ENCODE peak calls at places on chromosomes 13 and 19, in four cellular contexts. One of them, this sample, is unnamed.

GRCh38 chr19:55508120-55508519 is 19.9 kb downstream of the SSC5D start:
- DNase-seq in IMR-90: no peak
- DNase-seq in H1: no peak
- DNase-seq in mesendoderm: no peak
- DNase-seq in this sample: no peak

GRCh38 chr19:38900220-38900629 is 456 bp downstream of the NFKBIB start:
- DNase-seq in IMR-90: no peak
- DNase-seq in H1: no peak
- DNase-seq in mesendoderm: no peak
- DNase-seq in this sample: no peak

GRCh38 chr19:53868091-53868891 is 608 bp downstream of the MYADM start:
- DNase-seq in IMR-90: peak
- DNase-seq in mesendoderm: peak
- DNase-seq in H1: peak
- DNase-seq in this sample: peak

GRCh38 chr19:4260605-4261191 is 13.8 kb downstream of the YJU2 start:
- DNase-seq in IMR-90: no peak
- DNase-seq in mesendoderm: no peak
- DNase-seq in H1: no peak
- DNase-seq in this sample: no peak

GRCh38 chr19:4557971-4558941 is 1.2 kb downstream of the SEMA6B start:
- DNase-seq in mesendoderm: peak
- DNase-seq in H1: peak
- DNase-seq in IMR-90: no peak
- DNase-seq in this sample: peak

GRCh38 chr13:52377898-52378297 is 28.1 kb downstream of the THSD1 start:
- DNase-seq in IMR-90: no peak
- DNase-seq in H1: no peak
- DNase-seq in mesendoderm: no peak
- DNase-seq in this sample: no peak

GRCh38 chr13:112510987-112511715 is 76.8 kb downstream of the TUBGCP3 start:
- DNase-seq in mesendoderm: no peak
- DNase-seq in IMR-90: no peak
- DNase-seq in H1: no peak
- DNase-seq in this sample: no peak

GRCh38 chr19:6271251-6271650 is 8.5 kb downstream of the MLLT1 start:
- DNase-seq in IMR-90: peak
- DNase-seq in mesendoderm: peak
- DNase-seq in H1: no peak
- DNase-seq in this sample: peak

GRCh38 chr13:35787937-35788336 is 311.4 kb upstream of the MAB21L1 start:
- DNase-seq in IMR-90: no peak
- DNase-seq in mesendoderm: peak
- DNase-seq in H1: no peak
- DNase-seq in this sample: no peak

GRCh38 chr13:25143693-25144092 is 28.4 kb downstream of the AMER2 start:
- DNase-seq in mesendoderm: no peak
- DNase-seq in IMR-90: no peak
- DNase-seq in H1: no peak
- DNase-seq in this sample: no peak

GRCh38 chr13:68938639-68939038 is 1169.0 kb upstream of the ATXN8OS start:
- DNase-seq in H1: no peak
- DNase-seq in IMR-90: no peak
- DNase-seq in mesendoderm: no peak
- DNase-seq in this sample: no peak

GRCh38 chr19:3454656-3455392 is 25.5 kb downstream of the SMIM24 start:
- DNase-seq in mesendoderm: no peak
- DNase-seq in H1: no peak
- DNase-seq in IMR-90: no peak
- DNase-seq in this sample: no peak

GRCh38 chr13:67880916-67881315 is 650.8 kb upstream of the PCDH9 start:
- DNase-seq in H1: no peak
- DNase-seq in mesendoderm: no peak
- DNase-seq in IMR-90: no peak
- DNase-seq in this sample: no peak

GRCh38 chr19:13797870-13798269 is 2.6 kb downstream of the ZSWIM4 start:
- DNase-seq in IMR-90: peak
- DNase-seq in H1: no peak
- DNase-seq in mesendoderm: no peak
- DNase-seq in this sample: no peak

GRCh38 chr19:45767881-45768643 is 990 bp downstream of the SIX5 start:
- DNase-seq in H1: peak
- DNase-seq in mesendoderm: peak
- DNase-seq in IMR-90: peak
- DNase-seq in this sample: peak

GRCh38 chr13:59178344-59178743 is 985.4 kb downstream of the DIAPH3 start:
- DNase-seq in H1: no peak
- DNase-seq in IMR-90: peak
- DNase-seq in mesendoderm: peak
- DNase-seq in this sample: no peak

GRCh38 chr13:25171170-25171516 is 945 bp downstream of the AMER2 start:
- DNase-seq in mesendoderm: no peak
- DNase-seq in H1: no peak
- DNase-seq in IMR-90: no peak
- DNase-seq in this sample: no peak

GRCh38 chr19:19232231-19232630 is 20.5 kb downstream of the NCAN start:
- DNase-seq in mesendoderm: no peak
- DNase-seq in H1: no peak
- DNase-seq in IMR-90: no peak
- DNase-seq in this sample: no peak

GRCh38 chr19:18232540-18233223 is 6.4 kb upstream of the PDE4C start:
- DNase-seq in mesendoderm: peak
- DNase-seq in H1: peak
- DNase-seq in IMR-90: no peak
- DNase-seq in this sample: peak

GRCh38 chr19:33404506-33404905 is 31.0 kb downstream of the CEBPG start:
- DNase-seq in H1: no peak
- DNase-seq in mesendoderm: no peak
- DNase-seq in IMR-90: no peak
- DNase-seq in this sample: no peak

GRCh38 chr13:110289174-110289573 is 17.8 kb downstream of the COL4A1 start:
- DNase-seq in IMR-90: no peak
- DNase-seq in mesendoderm: no peak
- DNase-seq in H1: no peak
- DNase-seq in this sample: no peak

GRCh38 chr19:18594824-18595373 is 6.3 kb downstream of the REX1BD start:
- DNase-seq in H1: peak
- DNase-seq in IMR-90: no peak
- DNase-seq in mesendoderm: no peak
- DNase-seq in this sample: no peak

GRCh38 chr19:37551123-37551993 is 43.2 kb downstream of the ZNF571 start:
- DNase-seq in IMR-90: peak
- DNase-seq in mesendoderm: peak
- DNase-seq in H1: no peak
- DNase-seq in this sample: no peak

GRCh38 chr13:90757127-90757680 is 590.3 kb upstream of the MIR17HG start:
- DNase-seq in IMR-90: no peak
- DNase-seq in H1: no peak
- DNase-seq in mesendoderm: no peak
- DNase-seq in this sample: no peak

GRCh38 chr13:94217370-94217769 is 262.1 kb downstream of the DCT start:
- DNase-seq in IMR-90: peak
- DNase-seq in H1: no peak
- DNase-seq in mesendoderm: no peak
- DNase-seq in this sample: no peak

GRCh38 chr19:860481-861098 is 1.1 kb downstream of the CFD start:
- DNase-seq in mesendoderm: peak
- DNase-seq in IMR-90: peak
- DNase-seq in H1: no peak
- DNase-seq in this sample: no peak

GRCh38 chr13:29459818-29460335 is 135.6 kb downstream of the SLC7A1 start:
- DNase-seq in H1: no peak
- DNase-seq in IMR-90: no peak
- DNase-seq in mesendoderm: no peak
- DNase-seq in this sample: no peak

GRCh38 chr19:756232-756631 is 5.3 kb downstream of the MISP start:
- DNase-seq in mesendoderm: peak
- DNase-seq in IMR-90: peak
- DNase-seq in H1: no peak
- DNase-seq in this sample: no peak

GRCh38 chr19:48296963-48297734 is 27.3 kb downstream of the ZNF114 start:
- DNase-seq in IMR-90: no peak
- DNase-seq in H1: peak
- DNase-seq in mesendoderm: no peak
- DNase-seq in this sample: peak

GRCh38 chr13:67120872-67121531 is 109.1 kb downstream of the PCDH9 start:
- DNase-seq in IMR-90: peak
- DNase-seq in H1: no peak
- DNase-seq in mesendoderm: no peak
- DNase-seq in this sample: no peak

GRCh38 chr19:43430976-43431375 is 16.3 kb downstream of the TEX101 start:
- DNase-seq in mesendoderm: no peak
- DNase-seq in H1: no peak
- DNase-seq in IMR-90: no peak
- DNase-seq in this sample: no peak

GRCh38 chr19:7681336-7682174 is 922 bp downstream of the TRAPPC5 start:
- DNase-seq in H1: peak
- DNase-seq in mesendoderm: peak
- DNase-seq in IMR-90: peak
- DNase-seq in this sample: peak

GRCh38 chr19:7679771-7680605 is 645 bp upstream of the TRAPPC5 start:
- DNase-seq in H1: no peak
- DNase-seq in mesendoderm: no peak
- DNase-seq in IMR-90: no peak
- DNase-seq in this sample: no peak

GRCh38 chr19:7682175-7682855 is 1.7 kb downstream of the TRAPPC5 start:
- DNase-seq in mesendoderm: no peak
- DNase-seq in IMR-90: no peak
- DNase-seq in H1: no peak
- DNase-seq in this sample: peak

GRCh38 chr19:7679017-7679720 is 1.5 kb upstream of the TRAPPC5 start:
- DNase-seq in mesendoderm: no peak
- DNase-seq in H1: no peak
- DNase-seq in IMR-90: no peak
- DNase-seq in this sample: no peak

GRCh38 chr19:7680606-7681335 is at the start of gene TRAPPC5:
- DNase-seq in IMR-90: peak
- DNase-seq in H1: peak
- DNase-seq in mesendoderm: peak
- DNase-seq in this sample: peak
- H2BK120ac ChIP-seq in IMR-90: peak
- H2BK120ac ChIP-seq in H1: no peak
- H2BK120ac ChIP-seq in mesendoderm: no peak
- H2BK120ac ChIP-seq in this sample: no peak

GRCh38 chr19:40774916-40775631 is at the start of gene MIA:
- DNase-seq in mesendoderm: peak
- DNase-seq in IMR-90: no peak
- DNase-seq in H1: no peak
- DNase-seq in this sample: no peak
- H2BK120ac ChIP-seq in mesendoderm: no peak
- H2BK120ac ChIP-seq in IMR-90: no peak
- H2BK120ac ChIP-seq in H1: no peak
- H2BK120ac ChIP-seq in this sample: no peak

GRCh38 chr19:10473192-10473591 is 30.0 kb downstream of the KEAP1 start:
- DNase-seq in IMR-90: no peak
- DNase-seq in mesendoderm: no peak
- DNase-seq in H1: no peak
- DNase-seq in this sample: no peak

GRCh38 chr19:10474962-10475451 is 28.1 kb downstream of the KEAP1 start:
- DNase-seq in IMR-90: no peak
- DNase-seq in mesendoderm: peak
- DNase-seq in H1: no peak
- DNase-seq in this sample: no peak

GRCh38 chr19:10478476-10478875 is 24.7 kb downstream of the KEAP1 start:
- DNase-seq in H1: no peak
- DNase-seq in mesendoderm: no peak
- DNase-seq in IMR-90: peak
- DNase-seq in this sample: no peak

DNA sequence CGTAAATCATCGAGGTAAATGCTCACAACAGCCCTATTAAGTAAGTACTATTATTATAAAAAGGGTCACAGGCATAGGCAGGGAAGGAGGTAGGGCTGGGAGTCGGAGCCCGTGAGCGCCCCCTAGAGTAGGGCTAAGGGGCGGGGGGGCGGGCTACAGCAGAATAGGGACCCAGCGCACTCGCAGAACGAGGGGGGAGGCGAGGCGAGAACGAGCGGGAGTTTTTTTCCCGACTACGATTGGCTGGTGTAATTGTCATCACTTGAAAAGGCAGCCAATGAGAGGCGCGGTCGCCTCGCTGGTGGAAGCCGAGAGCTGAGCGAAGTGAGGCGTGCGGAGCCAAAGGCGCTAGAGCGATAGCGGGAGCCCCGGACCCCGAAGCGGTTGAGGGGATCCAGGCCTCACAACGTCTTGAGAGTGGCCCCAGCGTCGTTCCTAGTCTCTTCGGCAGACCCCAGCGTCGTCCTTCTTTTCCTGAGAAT is 24.2 kb downstream of the KEAP1 start:
- DNase-seq in mesendoderm: peak
- DNase-seq in H1: peak
- DNase-seq in IMR-90: peak
- DNase-seq in this sample: peak
- H2BK120ac ChIP-seq in mesendoderm: no peak
- H2BK120ac ChIP-seq in H1: no peak
- H2BK120ac ChIP-seq in IMR-90: no peak
- H2BK120ac ChIP-seq in this sample: no peak

GRCh38 chr13:70249332-70250064 is 141.2 kb upstream of the KLHL1 start:
- DNase-seq in H1: no peak
- DNase-seq in IMR-90: no peak
- DNase-seq in mesendoderm: peak
- DNase-seq in this sample: peak
- H2BK120ac ChIP-seq in H1: no peak
- H2BK120ac ChIP-seq in IMR-90: no peak
- H2BK120ac ChIP-seq in mesendoderm: no peak
- H2BK120ac ChIP-seq in this sample: no peak

GRCh38 chr19:57633832-57634131 is 814 bp downstream of the ZNF211 start:
- DNase-seq in mesendoderm: peak
- DNase-seq in IMR-90: no peak
- DNase-seq in H1: peak
- DNase-seq in this sample: no peak

GRCh38 chr19:57637379-57637778 is 4.4 kb downstream of the ZNF211 start:
- DNase-seq in H1: no peak
- DNase-seq in mesendoderm: no peak
- DNase-seq in IMR-90: no peak
- DNase-seq in this sample: no peak

GRCh38 chr19:57632987-57633831 is at the start of gene ZNF211:
- DNase-seq in mesendoderm: peak
- DNase-seq in IMR-90: peak
- DNase-seq in H1: peak
- DNase-seq in this sample: peak
- H2BK120ac ChIP-seq in mesendoderm: no peak
- H2BK120ac ChIP-seq in IMR-90: peak
- H2BK120ac ChIP-seq in H1: no peak
- H2BK120ac ChIP-seq in this sample: no peak